ENCODE peak calls at places on chromosomes 12 and 14, in five cellular contexts. Z, Y, I, A and W are unnamed samples.

GRCh38 chr12:64714551-64714968 is 44.6 kb downstream of the GNS start:
- DNase-seq in Z (no peak), Y (no peak), I (no peak), A (no peak), W (no peak)

GRCh38 chr12:131043401-131043871 is 89.7 kb downstream of the ADGRD1 start:
- DNase-seq in Z (no peak), Y (no peak), I (no peak), A (no peak), W (no peak)

GRCh38 chr12:64147860-64148259 is 74.2 kb downstream of the KICS2 start:
- DNase-seq in Z (peak), Y (no peak), I (no peak), A (no peak), W (no peak)

GRCh38 chr12:107903377-107904061 is 129.0 kb downstream of the ASCL4 start:
- DNase-seq in Z (peak), Y (no peak), I (no peak), A (peak), W (peak)

GRCh38 chr14:21734457-21735074 is 60.9 kb upstream of the OR4E1 start:
- DNase-seq in Z (peak), Y (no peak), I (peak), A (peak), W (no peak)

GRCh38 chr14:102370305-102370809 is 7.6 kb downstream of the TECPR2 start:
- DNase-seq in Z (no peak), Y (no peak), I (no peak), A (no peak), W (no peak)

GRCh38 chr12:90038290-90038689 is 329.7 kb upstream of the ATP2B1 start:
- DNase-seq in Z (no peak), Y (no peak), I (no peak), A (no peak), W (no peak)

GRCh38 chr14:44846232-44846824 is 115.4 kb downstream of the KLHL28 start:
- DNase-seq in Z (peak), Y (no peak), I (no peak), A (peak), W (no peak)

GRCh38 chr14:97299661-97300060 is 502.5 kb downstream of the VRK1 start:
- DNase-seq in Z (no peak), Y (no peak), I (no peak), A (no peak), W (no peak)

GRCh38 chr12:102421801-102422583 is 58.4 kb downstream of the IGF1 start:
- DNase-seq in Z (no peak), Y (no peak), I (no peak), A (no peak), W (no peak)

GRCh38 chr12:47303207-47303606 is 223.4 kb upstream of the AMIGO2 start:
- DNase-seq in Z (peak), Y (no peak), I (no peak), A (no peak), W (no peak)

GRCh38 chr12:1796515-1797010 is 23.8 kb upstream of the LRTM2 start:
- DNase-seq in Z (no peak), Y (no peak), I (no peak), A (no peak), W (peak)

GRCh38 chr14:20774258-20774657 is 6.1 kb downstream of the EDDM3B start:
- DNase-seq in Z (no peak), Y (no peak), I (no peak), A (no peak), W (no peak)

GRCh38 chr12:93186131-93186530 is 191.6 kb upstream of the NUDT4 start:
- DNase-seq in Z (no peak), Y (no peak), I (no peak), A (no peak), W (no peak)

GRCh38 chr14:93976477-93977057 is at the start of gene ASB2:
- DNase-seq in Z (no peak), Y (no peak), I (no peak), A (no peak), W (no peak)

GRCh38 chr14:38210168-38210567 is 2.5 kb downstream of the SSTR1 start:
- DNase-seq in Z (no peak), Y (no peak), I (no peak), A (no peak), W (no peak)

GRCh38 chr12:107402041-107403022 is 283.3 kb upstream of the PWP1 start:
- DNase-seq in Z (peak), Y (peak), I (peak), A (peak), W (peak)

GRCh38 chr12:71139153-71139735 is 18.6 kb downstream of the TSPAN8 start:
- DNase-seq in Z (no peak), Y (no peak), I (no peak), A (no peak), W (no peak)

GRCh38 chr14:89196561-89196960 is 220.5 kb downstream of the FOXN3 start:
- DNase-seq in Z (no peak), Y (no peak), I (no peak), A (no peak), W (no peak)

GRCh38 chr12:54420766-54421144 is 1.7 kb upstream of the ITGA5 start:
- DNase-seq in Z (no peak), Y (no peak), I (no peak), A (no peak), W (no peak)

GRCh38 chr12:53160673-53161072 is 19.8 kb upstream of the ZNF740 start:
- DNase-seq in Z (no peak), Y (no peak), I (no peak), A (no peak), W (no peak)

GRCh38 chr12:113227169-113227568 is 5.9 kb downstream of the TPCN1 start:
- DNase-seq in Z (no peak), Y (no peak), I (no peak), A (no peak), W (peak)

GRCh38 chr14:71554323-71554722 is 377.9 kb upstream of the RGS6 start:
- DNase-seq in Z (no peak), Y (no peak), I (no peak), A (no peak), W (no peak)

GRCh38 chr14:55052259-55052930 is 948 bp downstream of the MAPK1IP1L start:
- DNase-seq in Z (no peak), Y (no peak), I (no peak), A (peak), W (no peak)

GRCh38 chr14:31582286-31582691 is 21.1 kb downstream of the NUBPL start:
- DNase-seq in Z (no peak), Y (no peak), I (no peak), A (no peak), W (no peak)

GRCh38 chr12:122356192-122356635 is 66.3 kb downstream of the CLIP1 start:
- DNase-seq in Z (peak), Y (peak), I (peak), A (peak), W (no peak)

GRCh38 chr12:128073937-128074336 is 193.0 kb upstream of the TMEM132C start:
- DNase-seq in Z (no peak), Y (no peak), I (no peak), A (no peak), W (no peak)

GRCh38 chr14:52129733-52130132 is 60.9 kb upstream of the NID2 start:
- DNase-seq in Z (no peak), Y (no peak), I (no peak), A (no peak), W (no peak)

GRCh38 chr12:124776126-124776513 is 87.5 kb downstream of the SCARB1 start:
- DNase-seq in Z (no peak), Y (no peak), I (no peak), A (no peak), W (no peak)

GRCh38 chr14:99862111-99862510 is 68.9 kb downstream of the EML1 start:
- DNase-seq in Z (no peak), Y (no peak), I (no peak), A (no peak), W (no peak)

GRCh38 chr14:91153360-91153759 is 39.5 kb downstream of the DGLUCY start:
- DNase-seq in Z (peak), Y (no peak), I (no peak), A (no peak), W (no peak)

GRCh38 chr14:99055816-99056215 is 216.2 kb downstream of the BCL11B start:
- DNase-seq in Z (no peak), Y (no peak), I (no peak), A (no peak), W (no peak)

GRCh38 chr12:124296916-124297351 is 2.0 kb downstream of the RFLNA start:
- DNase-seq in Z (no peak), Y (no peak), I (no peak), A (no peak), W (no peak)